ENCODE peak calls at places on chromosomes 5 and 9, in seven cellular contexts. V, P, T, G, E, S and R are unnamed samples.

GRCh38 chr9:110842976-110843375 is 174.4 kb downstream of the MUSK start:
- DNase-seq in P (no peak), S (no peak), V (no peak), T (no peak), E (no peak), G (no peak), R (no peak)

GRCh38 chr9:131747352-131747751 is 7.5 kb upstream of the RAPGEF1 start:
- DNase-seq in G (peak; percentile 64), P (peak; percentile 52), V (no peak), T (peak; percentile 77), E (no peak), S (no peak), R (peak; percentile 83)

GRCh38 chr5:80181618-80182211 is 74.1 kb downstream of the SERINC5 start:
- DNase-seq in V (peak; percentile 88), S (no peak), E (no peak), G (peak; percentile 40), P (no peak), T (peak; percentile 90), R (no peak)

GRCh38 chr9:71490810-71491209 is 277.5 kb downstream of the CEMIP2 start:
- DNase-seq in G (peak; percentile 7), T (peak; percentile 4), V (no peak), E (no peak), P (no peak), S (no peak), R (peak; percentile 15)

GRCh38 chr9:70403166-70403565 is 11.3 kb downstream of the KLF9 start:
- DNase-seq in P (no peak), V (no peak), G (no peak), T (no peak), S (no peak), E (no peak), R (no peak)

GRCh38 chr5:16673241-16673998 is 56.6 kb upstream of the RETREG1 start:
- DNase-seq in G (no peak), V (no peak), P (no peak), E (no peak), S (no peak), T (no peak), R (no peak)

GRCh38 chr9:80874276-80874675 is 815.1 kb downstream of the TLE1 start:
- DNase-seq in G (no peak), S (no peak), V (no peak), E (no peak), T (no peak), P (no peak), R (no peak)

GRCh38 chr9:133842174-133842573 is 104.0 kb upstream of the SARDH start:
- DNase-seq in S (no peak), V (no peak), T (no peak), G (no peak), P (no peak), E (no peak), R (no peak)

GRCh38 chr9:97567182-97567893 is 65.8 kb downstream of the TSTD2 start:
- DNase-seq in G (no peak), E (no peak), P (no peak), V (no peak), S (peak; percentile 37), T (no peak), R (no peak)

GRCh38 chr5:150155258-150156032 is at the start of gene PDGFRB:
- DNase-seq in P (peak; percentile 88), V (no peak), E (no peak), S (peak; percentile 79), G (peak; percentile 20), T (no peak), R (no peak)

GRCh38 chr5:167918492-167919267 is 372.8 kb upstream of the WWC1 start:
- DNase-seq in S (no peak), G (no peak), P (peak; percentile 56), V (no peak), T (no peak), E (no peak), R (no peak)

GRCh38 chr5:32583582-32584232 is 1.6 kb upstream of the SUB1 start:
- DNase-seq in G (no peak), V (no peak), S (no peak), T (no peak), E (peak; percentile 97), P (no peak), R (peak; percentile 25)

GRCh38 chr9:79639354-79639753 is 67.6 kb downstream of the TLE4 start:
- DNase-seq in T (no peak), P (no peak), S (no peak), G (no peak), E (no peak), V (no peak), R (no peak)

GRCh38 chr5:78649816-78650561 is 1.4 kb upstream of the LHFPL2 start:
- DNase-seq in E (no peak), V (no peak), S (peak; percentile 69), T (peak; percentile 44), G (no peak), P (no peak), R (no peak)

GRCh38 chr5:138448481-138449398 is 9.9 kb downstream of the REEP2 start:
- DNase-seq in P (peak; percentile 62), T (no peak), G (no peak), E (no peak), S (no peak), V (no peak), R (no peak)

GRCh38 chr5:17951392-17952169 is 317.3 kb downstream of the TAF11L14 start:
- DNase-seq in P (no peak), E (no peak), V (no peak), G (no peak), T (no peak), S (peak; percentile 75), R (peak; percentile 18)

GRCh38 chr5:139804800-139805397 is 9.3 kb downstream of the PSD2 start:
- DNase-seq in P (no peak), G (no peak), E (no peak), T (no peak), S (no peak), V (no peak), R (no peak)

GRCh38 chr5:78280261-78280660 is 14.2 kb downstream of the AP3B1 start:
- DNase-seq in S (no peak), P (no peak), G (no peak), V (no peak), T (no peak), E (no peak), R (no peak)

GRCh38 chr5:88707216-88707965 is 175.6 kb downstream of the MEF2C start:
- DNase-seq in G (no peak), P (no peak), V (no peak), T (no peak), E (no peak), S (no peak), R (no peak)

GRCh38 chr9:95004452-95005275 is 278.2 kb downstream of the AOPEP start:
- DNase-seq in E (no peak), P (peak; percentile 87), T (peak; percentile 48), S (peak; percentile 74), G (peak; percentile 63), V (no peak), R (peak; percentile 71)

GRCh38 chr9:95008151-95008771 is 281.8 kb downstream of the AOPEP start:
- DNase-seq in V (no peak), P (no peak), T (peak; percentile 86), E (no peak), G (no peak), S (no peak), R (peak; percentile 75)

GRCh38 chr9:95007470-95007869 is 281.0 kb downstream of the AOPEP start:
- DNase-seq in G (no peak), S (no peak), V (no peak), E (no peak), P (no peak), T (no peak), R (no peak)

GRCh38 chr9:95003694-95004451 is 277.4 kb downstream of the AOPEP start:
- DNase-seq in E (no peak), V (no peak), T (peak; percentile 36), G (peak; percentile 65), P (peak; percentile 80), S (no peak), R (peak; percentile 62)

GRCh38 chr9:95005276-95006141 is 279.0 kb downstream of the AOPEP start:
- DNase-seq in T (no peak), S (no peak), G (peak; percentile 29), E (no peak), V (no peak), P (no peak), R (no peak)
- TF ChIP-seq JUND in T (no peak), S (no peak), G (no peak), E (no peak), V (no peak), P (no peak), R (no peak)

DNA sequence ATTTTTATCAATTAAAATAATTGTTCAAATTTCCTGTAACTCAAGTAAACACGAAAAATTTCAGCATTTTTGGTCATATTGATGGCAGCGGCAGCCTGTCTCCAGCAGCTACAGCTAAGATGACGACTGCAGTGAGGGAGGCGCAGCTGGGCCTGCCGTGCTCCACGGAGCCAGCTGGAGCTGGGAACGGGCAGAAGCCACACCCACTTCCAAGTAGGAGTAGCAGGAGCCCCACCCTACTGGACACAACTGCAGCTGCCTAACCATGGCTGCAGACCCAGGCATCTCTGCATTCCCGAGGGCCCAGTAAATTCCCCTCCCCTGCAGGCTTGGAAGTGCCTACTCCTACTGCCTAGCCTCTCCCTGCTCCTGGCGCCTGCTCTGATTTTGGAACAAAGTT is 2031.7 kb downstream of the EFNA5 start:
- DNase-seq in P (no peak), E (no peak), S (no peak), G (peak; percentile 43), T (peak; percentile 0), V (no peak), R (no peak)
- TF ChIP-seq JUND in P (no peak), E (no peak), S (no peak), G (no peak), T (no peak), V (no peak), R (no peak)

GRCh38 chr9:34001308-34001707 is 47.4 kb downstream of the UBAP2 start:
- DNase-seq in E (no peak), T (no peak), G (no peak), S (no peak), V (no peak), P (no peak), R (no peak)

GRCh38 chr9:34001951-34002350 is 46.7 kb downstream of the UBAP2 start:
- DNase-seq in E (no peak), P (no peak), S (no peak), G (no peak), T (no peak), V (no peak), R (no peak)
- TF ChIP-seq JUND in E (no peak), P (no peak), S (no peak), G (no peak), T (no peak), V (no peak), R (no peak)

DNA sequence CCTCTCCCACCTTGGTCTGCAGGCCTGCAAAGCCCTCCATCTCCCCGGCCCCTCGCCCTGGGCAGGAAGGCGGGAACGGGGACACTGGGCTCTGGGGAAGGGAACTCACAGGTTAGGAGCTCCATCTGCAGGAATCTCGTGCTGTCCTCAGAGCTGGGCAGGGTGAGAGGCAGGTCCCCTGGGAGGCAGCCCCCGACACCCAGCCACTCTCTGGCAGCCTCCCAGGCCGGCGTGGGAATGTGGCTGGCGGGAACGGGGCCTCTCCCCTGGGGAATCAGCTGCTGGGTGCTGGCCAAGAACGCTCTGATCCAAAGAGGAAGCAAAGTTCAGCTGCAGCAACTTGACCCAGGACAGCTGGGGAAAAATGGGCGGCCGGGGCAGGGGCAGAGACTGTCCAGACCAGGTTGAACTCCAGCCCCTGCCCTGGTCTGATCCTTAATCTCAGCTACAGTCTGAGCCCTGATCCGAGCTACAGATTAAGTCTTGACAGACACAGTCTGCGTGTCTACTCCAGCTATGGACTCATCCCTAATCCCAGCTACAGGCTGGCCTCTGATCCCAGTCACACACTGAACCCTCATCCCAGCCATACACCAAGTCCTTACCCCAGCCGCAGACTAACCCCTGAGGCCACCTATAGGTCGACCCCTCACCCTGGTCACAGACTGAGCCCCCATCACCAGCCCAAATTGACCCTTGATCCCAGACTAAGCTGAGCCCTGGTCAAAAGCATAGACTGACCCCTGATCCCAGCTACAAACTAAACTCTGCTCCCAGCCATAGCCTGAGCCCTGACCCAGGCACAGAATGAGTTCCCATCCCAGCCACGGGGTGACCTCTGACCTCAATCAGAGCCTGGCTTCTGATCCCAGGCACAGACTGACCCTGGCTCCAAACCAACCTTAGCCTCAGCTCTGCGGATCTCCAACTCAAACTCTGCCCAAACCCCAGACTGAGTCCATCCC is 37.3 kb upstream of the EGFL7 start:
- DNase-seq in S (peak; percentile 57), P (peak; percentile 82), G (peak; percentile 51), V (no peak), E (no peak), T (peak; percentile 69), R (peak; percentile 96)
- TF ChIP-seq JUND in S (no peak), P (no peak), G (no peak), V (no peak), E (no peak), T (no peak), R (no peak)